ENCODE peak calls at places on chromosome 17, in ten cellular contexts. V is mucosa of descending colon; U is Kasumi-1; W is IMR-90; M is upper lobe of right lung; F is CD4-positive, alpha-beta T cell; G is activated CD8-positive, alpha-beta memory T cell treated with anti-CD3 and anti-CD28 coated beads, Interleukin-2, amount 10 ng/mL, durations not matched to agents 7 days and 5 days; Y is NCI-H345; T is germinal center; I is stimulated activated CD8-positive, alpha-beta memory T cell treated with anti-CD3 and anti-CD28 coated beads, Interleukin-2, amount 100 ng/mL, for 48 hours. E is an unnamed sample.

GRCh38 chr17:73293480-73293911 is 18.3 kb downstream of the CDC42EP4 start:
- DNase-seq in V (no peak), U (no peak), W (peak), M (peak), F (no peak), G (no peak), Y (no peak), T (no peak), I (no peak), E (peak)

GRCh38 chr17:61306003-61306402 is 93.6 kb upstream of the TBX2 start:
- DNase-seq in V (no peak), U (no peak), W (no peak), M (no peak), F (no peak), G (no peak), Y (no peak), T (no peak), I (no peak), E (no peak)

GRCh38 chr17:17693253-17693954 is 12.1 kb downstream of the RAI1 start:
- DNase-seq in V (peak), U (no peak), W (no peak), M (peak), F (no peak), G (no peak), Y (peak), T (no peak), I (no peak), E (peak)

GRCh38 chr17:43988301-43988700 is 16.1 kb upstream of the NAGS start:
- DNase-seq in V (no peak), U (no peak), W (no peak), M (no peak), F (no peak), G (no peak), Y (no peak), T (no peak), I (no peak), E (no peak)

GRCh38 chr17:19707728-19708221 is 8.6 kb downstream of the SLC47A2 start:
- DNase-seq in V (no peak), U (no peak), W (no peak), M (no peak), F (no peak), G (peak), Y (no peak), T (peak), I (no peak), E (no peak)

GRCh38 chr17:33463887-33464286 is 170.8 kb upstream of the ASIC2 start:
- DNase-seq in V (no peak), U (no peak), W (no peak), M (no peak), F (no peak), G (no peak), Y (no peak), T (no peak), I (no peak), E (no peak)

GRCh38 chr17:68718465-68718864 is 117.3 kb upstream of the FAM20A start:
- DNase-seq in V (no peak), U (no peak), W (no peak), M (no peak), F (no peak), G (no peak), Y (no peak), T (no peak), I (no peak), E (no peak)

GRCh38 chr17:12463102-12463501 is 202.6 kb upstream of the MYOCD start:
- DNase-seq in V (no peak), U (no peak), W (peak), M (no peak), F (no peak), G (no peak), Y (no peak), T (no peak), I (no peak), E (no peak)

GRCh38 chr17:52532373-52532772 is 373.9 kb upstream of the CA10 start:
- DNase-seq in V (no peak), U (no peak), W (no peak), M (no peak), F (no peak), G (no peak), Y (no peak), T (no peak), I (no peak), E (no peak)

GRCh38 chr17:11121680-11122079 is 119.3 kb upstream of the SHISA6 start:
- DNase-seq in V (no peak), U (no peak), W (no peak), M (no peak), F (no peak), G (no peak), Y (no peak), T (no peak), I (no peak), E (no peak)

GRCh38 chr17:5553479-5553878 is 30.8 kb downstream of the NLRP1 start:
- DNase-seq in V (no peak), U (no peak), W (no peak), M (no peak), F (no peak), G (no peak), Y (no peak), T (no peak), I (no peak), E (no peak)